ENCODE peak calls at places on chromosomes 5 and 9, in six cellular contexts. One of them, this sample, is unnamed.

GRCh38 chr9:126697350-126697749 is 83.6 kb downstream of the LMX1B start:
- DNase-seq in stomach: no peak
- DNase-seq in bronchial epithelial cell: no peak
- DNase-seq in NCI-H1694 treated with DMSO at 0.1 percent for 48 hours: no peak
- DNase-seq in ureter: no peak
- DNase-seq in stimulated activated CD8-positive, alpha-beta memory T cell treated with anti-CD3 and anti-CD28 coated beads, Interleukin-12 subunit alpha, Interleukin-12 subunit beta, amount 100 ng/mL, for 1 hour: no peak
- DNase-seq in this sample: no peak

GRCh38 chr9:134996591-134997530 is 79.1 kb upstream of the FCN1 start:
- DNase-seq in stomach: no peak
- DNase-seq in bronchial epithelial cell: no peak
- DNase-seq in NCI-H1694 treated with DMSO at 0.1 percent for 48 hours: no peak
- DNase-seq in ureter: no peak
- DNase-seq in stimulated activated CD8-positive, alpha-beta memory T cell treated with anti-CD3 and anti-CD28 coated beads, Interleukin-12 subunit alpha, Interleukin-12 subunit beta, amount 100 ng/mL, for 1 hour: no peak
- DNase-seq in this sample: no peak

GRCh38 chr5:181194489-181195248 is 10.3 kb downstream of the TRIM7 start:
- DNase-seq in stomach: no peak
- DNase-seq in bronchial epithelial cell: no peak
- DNase-seq in NCI-H1694 treated with DMSO at 0.1 percent for 48 hours: no peak
- DNase-seq in ureter: no peak
- DNase-seq in stimulated activated CD8-positive, alpha-beta memory T cell treated with anti-CD3 and anti-CD28 coated beads, Interleukin-12 subunit alpha, Interleukin-12 subunit beta, amount 100 ng/mL, for 1 hour: no peak
- DNase-seq in this sample: peak; percentile 42

GRCh38 chr9:129757045-129757444 is 4.2 kb upstream of the PTGES start:
- DNase-seq in stomach: no peak
- DNase-seq in bronchial epithelial cell: no peak
- DNase-seq in NCI-H1694 treated with DMSO at 0.1 percent for 48 hours: no peak
- DNase-seq in ureter: no peak
- DNase-seq in stimulated activated CD8-positive, alpha-beta memory T cell treated with anti-CD3 and anti-CD28 coated beads, Interleukin-12 subunit alpha, Interleukin-12 subunit beta, amount 100 ng/mL, for 1 hour: no peak
- DNase-seq in this sample: peak; percentile 61

GRCh38 chr9:74721696-74722660 is 165.7 kb downstream of the TRPM6 start:
- DNase-seq in stomach: no peak
- DNase-seq in bronchial epithelial cell: no peak
- DNase-seq in NCI-H1694 treated with DMSO at 0.1 percent for 48 hours: no peak
- DNase-seq in ureter: no peak
- DNase-seq in stimulated activated CD8-positive, alpha-beta memory T cell treated with anti-CD3 and anti-CD28 coated beads, Interleukin-12 subunit alpha, Interleukin-12 subunit beta, amount 100 ng/mL, for 1 hour: no peak
- DNase-seq in this sample: no peak

GRCh38 chr9:126611592-126612328 is 2.0 kb upstream of the LMX1B start:
- DNase-seq in stomach: peak; percentile 81
- DNase-seq in bronchial epithelial cell: peak; percentile 21
- DNase-seq in NCI-H1694 treated with DMSO at 0.1 percent for 48 hours: peak; percentile 54
- DNase-seq in ureter: peak; percentile 72
- DNase-seq in stimulated activated CD8-positive, alpha-beta memory T cell treated with anti-CD3 and anti-CD28 coated beads, Interleukin-12 subunit alpha, Interleukin-12 subunit beta, amount 100 ng/mL, for 1 hour: peak; percentile 44
- DNase-seq in this sample: peak; percentile 84

GRCh38 chr9:105146677-105147076 is 97.8 kb upstream of the SLC44A1 start:
- DNase-seq in stomach: no peak
- DNase-seq in bronchial epithelial cell: no peak
- DNase-seq in NCI-H1694 treated with DMSO at 0.1 percent for 48 hours: peak; percentile 20
- DNase-seq in ureter: no peak
- DNase-seq in stimulated activated CD8-positive, alpha-beta memory T cell treated with anti-CD3 and anti-CD28 coated beads, Interleukin-12 subunit alpha, Interleukin-12 subunit beta, amount 100 ng/mL, for 1 hour: no peak
- DNase-seq in this sample: no peak

GRCh38 chr9:134716067-134716466 is 74.5 kb downstream of the COL5A1 start:
- DNase-seq in stomach: no peak
- DNase-seq in bronchial epithelial cell: no peak
- DNase-seq in NCI-H1694 treated with DMSO at 0.1 percent for 48 hours: no peak
- DNase-seq in ureter: no peak
- DNase-seq in stimulated activated CD8-positive, alpha-beta memory T cell treated with anti-CD3 and anti-CD28 coated beads, Interleukin-12 subunit alpha, Interleukin-12 subunit beta, amount 100 ng/mL, for 1 hour: no peak
- DNase-seq in this sample: no peak

GRCh38 chr5:14173419-14174234 is 30.5 kb downstream of the TRIO start:
- DNase-seq in stomach: no peak
- DNase-seq in bronchial epithelial cell: no peak
- DNase-seq in NCI-H1694 treated with DMSO at 0.1 percent for 48 hours: no peak
- DNase-seq in ureter: no peak
- DNase-seq in stimulated activated CD8-positive, alpha-beta memory T cell treated with anti-CD3 and anti-CD28 coated beads, Interleukin-12 subunit alpha, Interleukin-12 subunit beta, amount 100 ng/mL, for 1 hour: no peak
- DNase-seq in this sample: no peak

This sample was measured in RPMI8226.